ENCODE peak calls at places on chromosomes 6 and 20, in ten cellular contexts. Y is RWPE1, L is left lung, S is fibroblast of lung, F is ovary, W is glutamatergic neuron, H is body of pancreas, B is fibroblast of mammary gland, E is right atrium auricular region, C is progenitor cell of endocrine pancreas. V is an unnamed sample.

GRCh38 chr6:79708094-79708791 is 77.1 kb downstream of the SH3BGRL2 start:
- DNase-seq in S (no peak), L (no peak), C (no peak), F (no peak), B (no peak), Y (no peak), W (no peak), H (no peak), E (no peak), V (no peak)

GRCh38 chr6:47414517-47415167 is 62.9 kb upstream of the CD2AP start:
- DNase-seq in L (no peak), B (peak; percentile 11), W (no peak), H (peak; percentile 26), C (no peak), E (no peak), Y (no peak), S (peak; percentile 61), F (no peak), V (no peak)

GRCh38 chr20:8020314-8021079 is 936 bp upstream of the TMX4 start:
- DNase-seq in F (no peak), E (no peak), W (no peak), B (no peak), C (no peak), S (no peak), H (no peak), L (no peak), Y (no peak), V (no peak)

GRCh38 chr6:79878142-79878748 is 69.1 kb downstream of the ELOVL4 start:
- DNase-seq in S (no peak), H (peak; percentile 51), C (no peak), E (no peak), Y (no peak), L (peak; percentile 34), W (no peak), B (no peak), F (no peak), V (no peak)

GRCh38 chr6:159979136-159979874 is 10.4 kb downstream of the IGF2R start:
- DNase-seq in B (peak; percentile 65), L (peak; percentile 68), Y (peak; percentile 77), W (peak; percentile 41), H (peak; percentile 56), C (no peak), E (no peak), F (no peak), S (no peak), V (peak; percentile 74)

GRCh38 chr20:34927736-34928135 is 27.9 kb downstream of the GSS start:
- DNase-seq in C (no peak), E (no peak), L (no peak), W (no peak), Y (peak; percentile 71), S (no peak), F (no peak), B (no peak), H (no peak), V (no peak)

GRCh38 chr6:118934461-118935330 is at the start of gene MCM9:
- DNase-seq in Y (peak; percentile 92), C (peak; percentile 83), B (peak; percentile 79), E (peak; percentile 85), S (peak; percentile 84), L (peak; percentile 95), W (peak; percentile 96), F (peak; percentile 84), H (peak; percentile 91), V (peak; percentile 83)

GRCh38 chr6:44966449-44967091 is 361.6 kb upstream of the RUNX2 start:
- DNase-seq in L (no peak), C (no peak), E (no peak), Y (peak; percentile 74), S (peak; percentile 48), W (no peak), B (peak; percentile 82), F (no peak), H (no peak), V (no peak)

GRCh38 chr6:89007209-89008001 is 44.0 kb upstream of the RNGTT start:
- DNase-seq in Y (no peak), C (no peak), H (no peak), F (no peak), B (no peak), E (no peak), S (peak; percentile 74), W (no peak), L (no peak), V (no peak)

GRCh38 chr6:7912736-7913517 is 2.3 kb upstream of the TXNDC5 start:
- DNase-seq in S (no peak), W (no peak), F (no peak), E (no peak), L (no peak), C (no peak), H (no peak), Y (no peak), B (no peak), V (no peak)

GRCh38 chr6:4912559-4912958 is 91.3 kb downstream of the RPP40 start:
- DNase-seq in C (no peak), F (no peak), S (no peak), H (no peak), W (no peak), B (no peak), E (no peak), Y (no peak), L (no peak), V (no peak)
- TF ChIP-seq CTCF in C (no peak), F (no peak), S (no peak), H (no peak), W (no peak), B (no peak), E (no peak), Y (no peak), L (no peak), V (no peak)

GRCh38 chr20:1685304-1686052 is 27.9 kb upstream of the SIRPG start:
- DNase-seq in H (no peak), W (no peak), E (peak; percentile 26), F (no peak), B (no peak), Y (no peak), S (no peak), L (no peak), C (no peak), V (no peak)
- TF ChIP-seq CTCF in H (no peak), W (no peak), E (no peak), F (no peak), B (no peak), Y (no peak), S (no peak), L (no peak), C (no peak), V (no peak)

GRCh38 chr20:17893480-17893879 is 75.1 kb downstream of the SNX5 start:
- DNase-seq in F (no peak), E (no peak), Y (no peak), S (no peak), B (no peak), L (no peak), H (no peak), C (no peak), W (no peak), V (no peak)
- TF ChIP-seq CTCF in F (no peak), E (no peak), Y (no peak), S (no peak), B (no peak), L (no peak), H (no peak), C (no peak), W (no peak), V (no peak)

GRCh38 chr6:52505726-52506501 is 70.9 kb downstream of the TRAM2 start:
- DNase-seq in S (no peak), H (no peak), E (no peak), Y (no peak), B (no peak), L (no peak), F (no peak), C (no peak), W (no peak), V (no peak)
- TF ChIP-seq CTCF in S (no peak), H (no peak), E (no peak), Y (no peak), B (no peak), L (no peak), F (no peak), C (no peak), W (no peak), V (no peak)

GRCh38 chr20:24770628-24771556 is 178.2 kb upstream of the CST7 start:
- DNase-seq in E (no peak), B (no peak), C (no peak), F (no peak), L (peak; percentile 19), S (no peak), H (no peak), W (no peak), Y (no peak), V (no peak)

GRCh38 chr20:24773751-24774201 is 175.3 kb upstream of the CST7 start:
- DNase-seq in Y (peak; percentile 87), F (peak; percentile 0), E (no peak), S (peak; percentile 66), C (no peak), H (no peak), B (peak; percentile 90), L (peak; percentile 16), W (no peak), V (no peak)

GRCh38 chr20:24772667-24773066 is 176.4 kb upstream of the CST7 start:
- DNase-seq in C (no peak), H (no peak), Y (no peak), S (no peak), W (no peak), B (no peak), E (no peak), L (no peak), F (no peak), V (no peak)

GRCh38 chr20:24771651-24772061 is 177.4 kb upstream of the CST7 start:
- DNase-seq in W (no peak), L (peak; percentile 1), B (no peak), F (no peak), E (no peak), Y (no peak), C (no peak), H (peak; percentile 4), S (no peak), V (no peak)

DNA sequence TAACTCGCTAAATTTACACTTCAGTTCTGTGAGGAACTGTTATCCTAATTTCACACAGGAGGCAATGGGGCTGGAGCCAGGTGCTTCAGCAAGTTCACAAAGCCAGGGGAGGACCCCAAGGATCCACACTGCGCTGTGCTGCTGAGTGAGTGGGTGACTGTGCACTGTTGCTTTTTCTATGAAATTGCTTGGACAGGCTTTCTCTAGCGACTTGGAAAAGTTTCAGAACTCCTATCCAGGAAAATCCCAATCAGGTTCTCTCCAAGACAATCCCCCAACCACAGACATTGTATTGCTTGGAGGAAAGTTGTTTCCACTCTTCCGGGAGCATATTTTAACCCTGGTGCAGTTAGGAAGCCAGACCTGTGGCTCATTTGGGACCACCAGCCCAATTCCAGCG is 175.9 kb upstream of the CST7 start:
- DNase-seq in L (no peak), S (no peak), W (no peak), F (no peak), B (peak; percentile 11), H (no peak), E (no peak), C (no peak), Y (no peak), V (no peak)
- TF ChIP-seq CTCF in L (no peak), S (no peak), W (no peak), F (no peak), B (no peak), H (no peak), E (no peak), C (no peak), Y (no peak), V (no peak)

DNA sequence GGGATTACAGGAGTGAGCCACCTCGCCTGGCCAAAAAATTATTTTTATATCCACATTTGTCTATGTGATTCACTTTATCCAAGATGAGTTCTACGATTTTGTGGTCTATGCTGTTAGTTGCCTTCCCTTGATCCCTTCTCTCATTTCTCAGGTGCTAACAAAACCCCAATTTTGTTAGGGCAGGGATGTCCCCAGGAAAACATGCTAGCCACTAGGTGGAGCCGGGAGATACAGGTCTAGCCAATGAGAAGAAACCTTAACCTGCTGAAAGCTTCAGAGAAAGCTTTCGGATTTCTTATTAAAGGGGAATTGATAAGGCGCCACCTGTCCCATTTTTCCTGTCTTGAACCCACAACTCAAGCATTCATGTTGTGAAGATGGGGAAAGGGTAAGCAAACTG is 167.4 kb upstream of the OLIG3 start:
- DNase-seq in H (no peak), Y (peak; percentile 48), E (no peak), C (no peak), W (peak; percentile 30), F (no peak), L (peak; percentile 33), S (peak; percentile 30), B (peak; percentile 33), V (no peak)
- TF ChIP-seq CTCF in H (peak; percentile 10), Y (peak; percentile 29), E (peak; percentile 62), C (no peak), W (peak; percentile 28), F (no peak), L (peak; percentile 61), S (peak; percentile 63), B (peak; percentile 65), V (peak; percentile 40)